ENCODE peak calls at places on chromosomes 16 and 17, in four cellular contexts. X is lung, Z is A549, T is cardiac muscle cell. F is an unnamed sample. For H3K4me1, the result is how much of the 10 kb centered on the place peaks cover.

GRCh38 chr17:5049314-5049819 is 14.1 kb upstream of the SLC52A1 start:
- DNase-seq in X (no peak), Z (no peak), T (no peak), F (no peak)

GRCh38 chr16:49116873-49117272 is 164.8 kb downstream of the CBLN1 start:
- DNase-seq in X (no peak), Z (no peak), T (no peak), F (no peak)

GRCh38 chr16:56192971-56193936 is 2.0 kb downstream of the GNAO1 start:
- DNase-seq in Z (no peak), X (no peak), T (no peak), F (no peak)

GRCh38 chr17:77392376-77393273 is 251.9 kb downstream of the SEC14L1 start:
- DNase-seq in X (no peak), Z (peak), T (no peak), F (peak)

GRCh38 chr16:53480394-53480793 is 22.6 kb downstream of the AKTIP start:
- DNase-seq in T (no peak), X (no peak), Z (no peak), F (no peak)

GRCh38 chr17:42342242-42343008 is 45.8 kb downstream of the STAT3 start:
- DNase-seq in Z (no peak), T (no peak), X (no peak), F (no peak)

GRCh38 chr17:78313735-78314648 is 45.9 kb downstream of the SOCS3 start:
- DNase-seq in X (peak), T (peak), Z (peak), F (peak)

GRCh38 chr17:8056232-8056975 is 17.5 kb downstream of the ALOX15B start:
- DNase-seq in X (peak), Z (no peak), T (peak), F (peak)

GRCh38 chr17:33948299-33948698 is 306.8 kb upstream of the CCL2 start:
- DNase-seq in T (no peak), X (no peak), Z (no peak), F (no peak)

GRCh38 chr16:55643161-55643970 is 12.4 kb upstream of the SLC6A2 start:
- DNase-seq in Z (no peak), T (peak), X (no peak), F (no peak)

GRCh38 chr17:13437966-13438779 is 163.6 kb downstream of the HS3ST3A1 start:
- DNase-seq in X (no peak), Z (no peak), T (no peak), F (no peak)

GRCh38 chr16:1964046-1964505 is 550 bp downstream of the RPS2 start:
- DNase-seq in Z (no peak), T (peak), X (no peak), F (no peak)

GRCh38 chr17:81890447-81891302 is 711 bp downstream of the ALYREF start:
- DNase-seq in X (no peak), Z (no peak), T (no peak), F (no peak)

DNA sequence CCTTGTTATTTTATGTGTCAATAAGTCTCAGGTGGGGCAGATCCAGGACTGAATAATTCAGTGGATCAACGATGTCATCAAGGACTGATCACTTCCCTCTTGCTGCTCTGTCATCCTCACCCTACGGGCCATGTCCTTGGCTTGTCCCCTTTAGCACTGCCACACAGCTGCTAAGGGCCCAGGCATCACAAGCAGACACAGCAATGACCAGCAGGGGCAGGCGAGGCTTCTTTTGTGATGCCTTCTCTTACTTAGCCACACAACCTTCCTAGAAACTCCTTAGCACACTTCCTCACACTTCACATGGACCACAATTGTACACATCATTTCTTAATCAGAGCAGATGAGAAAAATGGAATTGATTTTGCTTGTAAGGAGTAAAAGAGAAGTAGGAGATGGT is 356.3 kb upstream of the SOX9 start:
- DNase-seq in T (peak), Z (peak), X (no peak), F (no peak)
- TF ChIP-seq CTCF in T (peak), Z (peak), X (no peak), F (peak)

DNA sequence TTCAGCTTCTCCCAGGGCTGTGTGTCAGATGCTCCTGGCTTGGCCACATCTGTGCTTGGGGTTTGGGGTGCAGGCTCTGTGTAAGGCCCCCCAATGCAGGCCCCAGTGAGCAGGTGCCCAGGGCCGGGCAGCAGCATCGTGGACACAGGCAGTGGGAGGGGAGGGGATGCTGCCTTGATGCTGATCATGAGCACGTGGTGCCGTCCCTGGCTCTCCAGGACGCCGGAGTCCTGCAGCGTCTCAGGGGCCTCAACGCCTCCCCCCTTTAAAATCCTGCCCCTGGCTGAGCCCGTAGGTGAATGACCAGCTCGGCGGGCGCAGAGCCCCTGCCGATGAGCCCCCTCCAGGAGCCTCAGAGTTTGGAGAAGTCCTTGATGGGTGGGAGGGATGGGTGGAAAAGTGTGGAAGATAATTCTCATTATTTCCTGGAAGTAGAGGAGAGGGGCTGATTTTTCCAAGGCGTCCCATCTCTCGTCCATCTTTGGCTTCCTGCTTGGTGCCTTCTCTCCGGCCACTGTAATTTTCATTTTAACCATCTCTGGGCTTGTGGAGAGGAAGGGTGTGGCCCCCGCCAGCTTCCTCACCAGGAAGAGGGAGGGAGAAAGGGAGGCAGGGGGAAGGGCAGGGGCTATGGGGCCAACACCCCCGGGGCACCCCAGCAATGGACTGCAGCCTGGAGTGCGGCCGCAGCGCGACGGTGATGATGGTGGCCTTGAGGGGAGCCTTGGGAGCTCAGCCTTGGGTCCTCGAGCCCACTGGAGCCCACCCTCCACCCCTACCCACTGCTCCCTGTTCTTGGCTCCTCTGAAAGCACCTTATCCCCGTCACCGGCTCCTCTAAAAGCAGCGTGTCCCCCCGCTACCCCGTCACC is 9.3 kb downstream of the METRNL start:
- DNase-seq in T (no peak), X (no peak), Z (no peak), F (no peak)
- H3K4me1 ChIP-seq in T (under half), X (under half), Z (under half), F (under half)

DNA sequence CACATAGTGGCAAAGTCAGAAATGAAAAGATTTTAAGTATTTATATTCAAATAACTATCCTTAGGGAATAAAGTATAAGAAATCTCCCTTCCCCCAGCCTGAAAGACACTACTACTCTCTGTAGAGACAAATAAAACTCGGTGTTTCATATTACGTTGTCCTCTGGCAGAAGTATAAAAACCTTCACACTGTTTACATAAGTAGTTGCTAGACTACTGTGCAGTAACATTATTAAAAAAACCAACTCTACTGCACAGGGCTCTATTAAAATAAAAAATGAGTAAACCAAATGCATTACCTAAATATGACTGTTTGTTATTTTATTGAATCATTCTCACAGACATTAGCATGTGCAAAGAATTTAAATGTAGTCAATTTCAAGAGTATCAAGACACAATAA is 67.4 kb downstream of the MED13 start:
- DNase-seq in T (peak), X (no peak), Z (no peak), F (no peak)
- H3K4me3 ChIP-seq in T (no peak), X (no peak), Z (no peak), F (no peak)

GRCh38 chr17:45019177-45019711 is 32.2 kb downstream of the DCAKD start:
- DNase-seq in Z (peak), T (peak), X (no peak), F (peak)
- TF ChIP-seq CTCF in Z (peak), T (peak), X (peak), F (peak)

GRCh38 chr17:55570360-55570759 is 59.1 kb upstream of the SMIM36 start:
- DNase-seq in X (no peak), Z (no peak), T (no peak), F (no peak)

GRCh38 chr17:55567240-55568216 is 56.3 kb upstream of the SMIM36 start:
- DNase-seq in X (no peak), Z (no peak), T (peak), F (peak)

GRCh38 chr17:55572139-55572538 is 60.9 kb upstream of the SMIM36 start:
- DNase-seq in Z (no peak), X (no peak), T (no peak), F (no peak)

GRCh38 chr17:55572599-55572998 is 61.3 kb upstream of the SMIM36 start:
- DNase-seq in T (no peak), X (no peak), Z (no peak), F (no peak)

DNA sequence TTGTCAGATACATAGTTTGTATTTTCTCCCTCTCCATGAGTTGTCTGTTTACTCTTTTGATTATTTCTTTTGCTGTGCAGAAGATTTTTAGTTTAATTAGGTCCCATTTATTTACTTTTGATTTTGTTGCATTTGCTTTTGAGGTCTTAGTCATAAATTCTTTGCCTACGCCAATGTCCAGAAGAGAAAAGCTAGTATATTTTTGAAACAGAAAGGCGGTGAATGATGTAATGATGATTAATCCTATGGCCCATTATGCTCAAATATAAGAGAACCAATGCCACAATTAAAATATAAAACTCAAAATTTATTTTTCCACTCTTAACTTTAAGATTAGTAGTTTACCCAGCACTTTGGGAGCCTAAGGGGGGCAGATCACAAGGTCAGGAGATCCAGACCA is 59.8 kb upstream of the SMIM36 start:
- DNase-seq in X (no peak), T (no peak), Z (no peak), F (no peak)
- H3K4me1 ChIP-seq in X (under half), T (under half), Z (under half), F (under half)

GRCh38 chr16:67150833-67151396 is at the start of gene B3GNT9:
- DNase-seq in X (peak), T (peak), Z (peak), F (peak)

GRCh38 chr16:67149276-67150057 is 1.3 kb downstream of the B3GNT9 start:
- DNase-seq in Z (no peak), X (no peak), T (no peak), F (no peak)

GRCh38 chr16:67150058-67150832 is 553 bp downstream of the B3GNT9 start:
- DNase-seq in X (no peak), T (peak), Z (peak), F (no peak)

GRCh38 chr16:67148656-67149275 is 2.0 kb downstream of the B3GNT9 start:
- DNase-seq in T (no peak), Z (no peak), X (no peak), F (no peak)

DNA sequence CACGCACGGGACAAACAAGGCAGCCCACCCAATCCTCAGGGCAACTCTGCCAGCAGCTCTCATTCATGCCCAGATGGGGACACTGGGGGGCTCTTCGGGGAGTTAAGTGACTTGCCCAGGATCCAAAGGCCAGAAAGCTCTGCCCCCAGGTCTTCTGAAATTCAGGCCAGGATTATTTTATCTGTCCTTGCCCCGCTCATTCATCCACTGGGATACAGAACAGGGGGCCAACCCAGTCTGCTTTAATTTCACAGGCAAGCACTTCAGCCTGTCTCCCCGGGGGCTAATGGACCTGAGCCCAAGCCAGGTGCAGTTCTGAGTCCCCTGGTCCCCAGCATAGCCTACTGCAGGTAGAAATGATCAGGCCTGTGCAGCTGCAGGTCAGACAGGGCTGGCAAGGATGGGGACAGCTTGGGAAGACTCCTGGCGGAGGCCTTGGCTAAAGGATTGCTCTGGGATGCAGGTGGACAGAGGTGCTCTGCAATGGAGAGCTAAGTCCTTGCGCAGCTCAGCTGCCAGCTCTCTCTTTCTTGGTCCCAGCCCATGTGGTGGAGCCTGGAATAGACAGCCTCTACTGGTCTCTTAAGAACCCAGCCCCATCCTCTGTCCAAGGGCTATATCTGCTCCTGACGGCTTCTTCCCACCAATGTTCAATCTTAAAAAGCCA is 766 bp upstream of the B3GNT9 start:
- DNase-seq in T (no peak), Z (peak), X (no peak), F (no peak)
- H3K4me3 ChIP-seq in T (no peak), Z (peak), X (no peak), F (peak)

GRCh38 chr17:31743767-31744166 is 115.3 kb downstream of the COPRS start:
- DNase-seq in T (peak), X (no peak), Z (no peak), F (peak)
- TF ChIP-seq CTCF in T (no peak), X (no peak), Z (no peak), F (no peak)

GRCh38 chr16:57621521-57622268 is 6.7 kb upstream of the ADGRG1 start:
- DNase-seq in Z (no peak), T (no peak), X (no peak), F (no peak)
- H3K4me1 ChIP-seq in Z (half or more), T (under half), X (under half), F (under half)

DNA sequence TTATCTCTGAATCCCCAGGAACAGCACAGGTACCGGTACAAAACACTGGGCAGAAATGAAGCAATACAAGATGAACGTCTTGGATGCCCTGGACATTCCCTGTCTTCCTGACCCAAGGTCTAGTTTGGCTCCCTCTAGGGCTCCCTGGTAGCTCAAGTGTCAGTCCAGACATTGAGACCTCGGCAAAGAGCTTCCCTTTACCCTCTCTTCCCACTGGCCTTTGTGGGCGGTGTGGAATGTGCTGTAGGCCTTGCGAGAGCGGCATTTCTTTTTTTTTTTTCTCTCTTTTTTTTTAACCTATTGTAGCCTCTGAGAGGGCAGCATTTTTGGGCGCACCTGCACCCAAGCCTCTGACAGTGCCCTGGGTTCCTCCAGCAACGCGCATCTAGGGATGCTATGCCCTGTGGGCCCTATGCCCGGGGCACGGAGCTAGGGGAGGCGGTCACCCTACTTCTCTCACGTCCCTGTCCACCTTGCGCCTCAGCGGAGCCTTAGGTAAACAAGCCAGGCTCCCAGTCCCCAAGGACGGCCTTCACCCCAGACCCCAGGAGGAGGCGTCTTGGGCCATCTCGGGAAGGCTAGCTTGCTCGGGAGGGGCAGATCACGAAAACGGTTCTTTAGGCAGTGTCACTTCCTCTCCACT is 1.2 kb upstream of the NFATC3 start:
- DNase-seq in X (no peak), Z (no peak), T (peak), F (no peak)
- H3K4me3 ChIP-seq in X (no peak), Z (peak), T (peak), F (peak)